ENCODE peak calls at places on chromosomes 3 and 15, in nine cellular contexts. T is transverse colon, J is heart left ventricle, Q is endothelial cell of umbilical vein, M is right lobe of liver, N is tibial nerve, P is ovary, B is stomach, R is HCT116. X is an unnamed sample.

GRCh38 chr3:192917508-192918274 is at the start of gene MB21D2:
- DNase-seq in M (peak), T (peak), N (peak), B (peak), P (peak), Q (peak), R (peak), J (peak), X (peak)

GRCh38 chr3:13012228-13012691 is 61.0 kb downstream of the IQSEC1 start:
- DNase-seq in P (no peak), R (no peak), N (peak), B (peak), T (peak), M (peak), Q (no peak), J (peak), X (no peak)

GRCh38 chr15:72685925-72686794 is at the start of the genes BBS4 and HIGD2B:
- DNase-seq in M (peak), R (peak), P (peak), Q (peak), N (peak), T (peak), J (peak), B (peak), X (peak)

GRCh38 chr3:5332270-5332956 is 144.9 kb downstream of the EDEM1 start:
- DNase-seq in R (no peak), B (no peak), J (no peak), N (no peak), P (no peak), T (no peak), M (no peak), Q (no peak), X (no peak)

GRCh38 chr15:71508081-71508682 is 302.2 kb upstream of the NR2E3 start:
- DNase-seq in M (no peak), N (no peak), Q (no peak), J (no peak), T (no peak), P (no peak), B (no peak), R (no peak), X (no peak)

GRCh38 chr15:101258238-101259144 is 6.6 kb upstream of the CHSY1 start:
- DNase-seq in Q (peak), M (no peak), J (no peak), R (peak), P (peak), N (no peak), B (peak), T (peak), X (peak)

GRCh38 chr3:174198199-174198598 is 660.9 kb upstream of the NAALADL2 start:
- DNase-seq in B (no peak), N (no peak), R (no peak), T (no peak), M (no peak), J (no peak), Q (peak), P (no peak), X (no peak)

GRCh38 chr3:33687406-33688010 is 30.5 kb downstream of the CLASP2 start:
- DNase-seq in R (no peak), M (no peak), T (no peak), Q (peak), J (no peak), N (no peak), P (no peak), B (no peak), X (no peak)

GRCh38 chr15:58988011-58988785 is 735 bp downstream of the RNF111 start:
- DNase-seq in P (peak), R (no peak), B (peak), Q (peak), T (peak), N (peak), M (peak), J (peak), X (peak)

GRCh38 chr15:83435202-83435601 is 11.9 kb upstream of the SH3GL3 start:
- DNase-seq in Q (no peak), J (no peak), R (no peak), T (no peak), M (no peak), P (no peak), B (no peak), N (no peak), X (no peak)

DNA sequence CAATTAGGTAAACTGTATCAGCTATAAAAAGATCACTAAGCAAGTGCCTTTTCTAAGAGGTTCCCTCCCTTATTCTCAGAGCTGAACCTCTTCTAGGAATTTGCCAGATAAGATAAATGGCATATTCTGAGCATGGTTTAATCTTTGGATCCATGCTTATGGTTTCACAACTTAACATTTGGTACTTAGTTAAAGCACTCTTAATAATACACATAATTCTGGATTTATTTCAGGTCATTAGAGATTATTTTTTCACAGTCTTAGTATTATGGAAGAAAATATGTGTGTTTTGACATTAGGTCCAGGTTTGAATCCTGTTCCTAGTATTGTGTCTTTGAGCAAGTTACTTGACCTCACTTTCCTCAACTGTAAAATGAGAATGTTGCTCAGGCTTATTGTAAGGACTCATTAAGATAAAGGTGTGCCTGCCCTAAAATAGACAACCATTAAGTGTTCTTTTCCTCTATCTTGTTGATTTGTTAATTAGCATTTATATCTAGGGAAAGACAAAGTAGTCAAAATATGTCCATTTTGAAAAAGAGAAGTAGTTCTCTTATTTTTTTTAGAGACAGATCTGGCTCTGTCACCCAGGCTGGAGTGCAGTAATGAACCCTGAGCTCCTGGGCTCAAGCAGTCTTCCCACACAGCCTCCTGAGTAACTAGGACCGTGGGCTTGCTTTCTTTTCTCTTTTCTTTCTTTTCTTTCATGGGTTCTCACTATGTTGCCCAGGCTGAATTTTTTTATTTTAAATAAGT is 43.4 kb downstream of the TSC22D2 start:
- DNase-seq in B (no peak), T (no peak), Q (peak), N (no peak), J (no peak), R (no peak), M (no peak), P (no peak), X (no peak)
- TF ChIP-seq POLR2A in B (no peak), T (no peak), Q (no peak), N (no peak), J (no peak), R (no peak), M (no peak), P (no peak), X (no peak)

GRCh38 chr3:129775870-129776269 is 117.6 kb downstream of the TMCC1 start:
- DNase-seq in R (no peak), M (no peak), T (no peak), B (no peak), J (no peak), P (no peak), N (no peak), Q (no peak), X (no peak)

GRCh38 chr3:129773942-129774663 is 119.4 kb downstream of the TMCC1 start:
- DNase-seq in J (no peak), T (no peak), N (no peak), R (no peak), P (no peak), Q (no peak), M (no peak), B (no peak), X (no peak)

GRCh38 chr3:129783470-129783869 is 110.0 kb downstream of the TMCC1 start:
- DNase-seq in B (no peak), J (no peak), Q (no peak), N (no peak), P (no peak), M (no peak), R (no peak), T (no peak), X (no peak)

GRCh38 chr3:129777806-129778205 is 115.7 kb downstream of the TMCC1 start:
- DNase-seq in M (no peak), B (no peak), J (no peak), N (no peak), T (no peak), Q (peak), R (no peak), P (no peak), X (no peak)
- H3K27ac ChIP-seq in M (no peak), B (no peak), J (no peak), N (no peak), T (no peak), Q (no peak), R (no peak), P (no peak), X (no peak)

DNA sequence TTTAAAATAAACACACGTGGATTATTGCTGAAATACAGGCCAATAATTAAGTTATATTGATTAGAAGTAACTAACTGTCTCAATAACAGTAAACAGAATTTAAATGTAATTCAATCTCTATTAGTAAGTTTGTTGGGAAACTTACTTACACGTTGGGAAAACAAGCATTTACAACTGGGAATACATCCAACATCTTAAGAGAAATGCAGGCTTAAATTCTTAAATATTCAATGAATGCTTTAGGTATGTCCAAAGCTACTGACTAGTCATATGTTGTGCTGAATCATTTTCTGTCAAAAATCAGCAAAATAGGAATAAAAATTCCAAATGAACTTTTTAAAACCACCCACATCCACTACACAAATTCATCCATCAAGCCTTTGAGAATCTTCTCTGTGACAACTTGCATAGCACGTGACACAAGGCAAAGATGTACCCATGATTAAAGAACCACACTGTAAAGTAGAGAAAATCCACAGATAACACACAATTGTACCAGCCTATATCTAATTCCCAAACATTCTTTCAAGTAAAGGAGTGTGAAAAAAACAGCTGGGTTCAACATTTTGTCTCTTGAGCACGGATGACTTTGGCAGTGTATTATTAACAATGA is 60.0 kb downstream of the NMNAT3 start:
- DNase-seq in P (no peak), Q (no peak), T (no peak), M (no peak), J (no peak), B (no peak), R (no peak), N (no peak), X (no peak)
- TF ChIP-seq POLR2A in P (no peak), Q (no peak), T (no peak), M (no peak), J (no peak), B (no peak), R (no peak), N (no peak), X (no peak)

DNA sequence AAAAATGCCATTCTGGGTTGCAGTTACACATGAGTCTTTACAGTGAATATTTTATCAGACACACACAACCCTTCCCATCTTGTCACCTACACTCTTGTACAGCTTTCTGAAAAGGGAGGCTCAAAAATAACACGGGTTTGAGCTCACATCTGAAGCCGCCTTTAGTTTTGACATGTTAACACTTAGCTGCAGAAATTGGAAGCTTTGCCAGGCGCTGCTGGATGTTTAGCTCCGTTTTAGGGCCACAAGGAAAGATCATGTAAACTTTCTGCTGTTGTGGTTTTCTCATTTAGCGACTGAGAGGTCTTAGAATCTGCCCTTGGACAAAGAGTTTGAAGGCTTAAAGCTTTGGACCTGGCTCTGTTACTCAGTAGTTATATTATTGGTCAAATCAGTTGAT is 120.1 kb downstream of the OXNAD1 start:
- DNase-seq in M (no peak), B (no peak), T (no peak), J (no peak), P (no peak), N (no peak), R (no peak), Q (no peak), X (no peak)
- H3K27ac ChIP-seq in M (no peak), B (no peak), T (no peak), J (no peak), P (no peak), N (no peak), R (no peak), Q (no peak), X (no peak)

GRCh38 chr3:160564949-160565441 is 376 bp downstream of the KPNA4 start:
- DNase-seq in Q (no peak), M (peak), J (peak), R (peak), T (peak), B (peak), P (no peak), N (no peak), X (peak)
- TF ChIP-seq POLR2A in Q (no peak), M (no peak), J (no peak), R (no peak), T (no peak), B (no peak), P (no peak), N (no peak), X (no peak)

GRCh38 chr15:88620995-88621772 is at the start of gene AEN:
- DNase-seq in T (peak), P (peak), N (peak), B (peak), Q (peak), R (peak), J (peak), M (peak), X (peak)

GRCh38 chr15:88623061-88623460 is 1.9 kb downstream of the AEN start:
- DNase-seq in R (peak), J (no peak), B (no peak), N (no peak), Q (peak), T (no peak), P (no peak), M (no peak), X (no peak)

GRCh38 chr15:88623632-88624031 is 2.5 kb downstream of the AEN start:
- DNase-seq in T (no peak), N (no peak), P (no peak), B (no peak), J (no peak), Q (no peak), M (no peak), R (no peak), X (no peak)

GRCh38 chr15:88621789-88622604 is 857 bp downstream of the AEN start:
- DNase-seq in M (no peak), T (peak), Q (peak), N (no peak), R (no peak), J (no peak), P (no peak), B (no peak), X (no peak)

GRCh38 chr15:88622605-88622975 is 1.4 kb downstream of the AEN start:
- DNase-seq in Q (no peak), M (no peak), N (no peak), B (no peak), P (no peak), R (no peak), T (no peak), J (no peak), X (no peak)
- H3K27ac ChIP-seq in Q (peak), M (peak), N (peak), B (peak), P (peak), R (peak), T (peak), J (no peak), X (peak)

GRCh38 chr3:134371542-134372324 is 2.5 kb downstream of the AMOTL2 start:
- DNase-seq in N (no peak), M (no peak), P (no peak), T (no peak), Q (peak), J (no peak), R (no peak), B (no peak), X (peak)
- TF ChIP-seq POLR2A in N (no peak), M (no peak), P (no peak), T (no peak), Q (no peak), J (no peak), R (no peak), B (no peak), X (no peak)

X was measured in gastrocnemius medialis.